ENCODE peak calls at places on chromosomes 1 and 21, in six cellular contexts. A is SJSA1; V is effector memory CD4-positive, alpha-beta T cell; B is lower lobe of right lung; W is psoas muscle; O is GM23248. I is an unnamed sample.
A peak's percentile ranks its signal among the peaks of the same experiment; 100 is the strongest.

GRCh38 chr21:26964379-26964778 is 2.5 kb downstream of the ADAMTS5 start:
- DNase-seq in W (peak; percentile 72), B (no peak), O (peak; percentile 80), V (no peak), A (no peak), I (peak; percentile 90)

GRCh38 chr1:87591492-87591891 is 262.8 kb downstream of the LMO4 start:
- DNase-seq in A (no peak), O (no peak), W (no peak), B (no peak), V (no peak), I (no peak)

GRCh38 chr1:94160811-94161210 is 39.9 kb upstream of the ABCA4 start:
- DNase-seq in A (no peak), V (no peak), B (no peak), W (no peak), O (peak; percentile 90), I (no peak)

GRCh38 chr1:175148068-175148467 is 44.5 kb downstream of the KIAA0040 start:
- DNase-seq in B (no peak), O (no peak), W (no peak), V (no peak), A (no peak), I (no peak)

GRCh38 chr1:157390646-157391045 is 161.7 kb downstream of the FCRL5 start:
- DNase-seq in B (no peak), A (peak; percentile 76), W (no peak), O (peak; percentile 75), V (no peak), I (no peak)

GRCh38 chr1:8421721-8422120 is 103.8 kb downstream of the SLC45A1 start:
- DNase-seq in A (no peak), V (no peak), W (no peak), B (no peak), O (peak; percentile 55), I (no peak)

GRCh38 chr1:65395887-65396612 is 24.4 kb upstream of the LEPR start:
- DNase-seq in B (no peak), W (no peak), A (no peak), O (peak; percentile 67), V (no peak), I (no peak)

GRCh38 chr1:236619398-236619797 is 15.1 kb upstream of the HEATR1 start:
- DNase-seq in V (no peak), W (no peak), B (no peak), O (peak; percentile 8), A (no peak), I (no peak)

DNA sequence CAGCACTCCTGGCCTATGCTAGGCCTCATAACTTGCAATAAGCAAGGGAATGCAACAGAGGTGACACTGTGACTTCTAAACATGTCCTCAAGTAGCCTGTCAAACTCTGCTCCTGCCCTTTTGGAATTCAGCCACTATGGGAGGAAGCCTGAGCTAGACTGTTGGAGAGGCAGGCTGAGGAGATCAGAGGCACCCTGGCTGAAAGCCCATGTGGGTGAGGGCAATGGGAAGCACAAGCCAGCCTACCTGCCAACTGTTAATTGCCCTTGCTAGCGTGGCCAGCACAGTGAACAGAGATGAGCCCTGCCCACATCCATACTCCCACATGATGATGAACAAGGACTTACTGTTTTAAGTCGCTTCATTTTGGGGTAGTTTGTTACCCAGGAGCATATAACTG is 17.7 kb downstream of the GNB1 start:
- DNase-seq in B (no peak), A (no peak), V (no peak), O (no peak), W (no peak), I (no peak)
- H3K4me1 ChIP-seq in B (peaks cover 79% of the 10 kb centered on the region), A (peaks cover 15% of the 10 kb centered on the region), V (peaks cover 24% of the 10 kb centered on the region), O (peaks cover 28% of the 10 kb centered on the region), W (peaks cover 56% of the 10 kb centered on the region), I (peaks cover 24% of the 10 kb centered on the region)

DNA sequence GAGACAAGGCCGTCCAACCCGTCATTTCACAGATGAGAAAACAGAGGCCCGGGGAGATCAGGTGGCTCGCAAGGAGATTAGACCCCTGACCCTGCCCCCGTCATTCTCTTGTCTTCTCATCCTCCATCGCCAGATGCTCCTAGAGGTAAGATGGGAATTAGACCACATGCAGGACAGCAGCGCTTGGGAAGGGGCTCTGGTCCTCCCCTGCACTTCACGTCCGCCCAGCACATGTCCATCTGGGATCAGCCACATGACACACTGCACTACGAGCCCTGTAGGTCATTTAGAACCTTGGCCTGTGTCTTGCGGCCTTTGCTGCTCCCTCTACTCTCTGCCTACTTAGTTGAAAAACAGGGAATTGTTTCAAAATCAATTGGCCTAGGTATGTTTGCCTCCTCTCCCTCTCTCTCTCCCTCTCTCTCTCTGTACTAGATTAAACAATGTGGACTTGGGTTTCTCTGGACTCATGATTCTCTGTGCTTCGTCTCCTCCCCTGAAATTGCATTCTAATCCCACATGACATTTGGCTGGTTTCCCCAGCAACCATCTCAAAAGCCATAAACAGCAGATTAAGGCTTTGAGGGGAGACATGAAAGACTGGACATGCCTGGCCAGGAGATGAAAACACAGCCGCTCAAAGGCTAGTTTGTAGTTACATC is 3.8 kb upstream of the NCMAP start:
- DNase-seq in A (no peak), W (no peak), O (peak; percentile 10), B (no peak), V (no peak), I (no peak)
- H3K4me1 ChIP-seq in A (no peaks in the 10 kb centered on the region), W (peaks cover 3% of the 10 kb centered on the region), O (no peaks in the 10 kb centered on the region), B (no peaks in the 10 kb centered on the region), V (peaks cover 12% of the 10 kb centered on the region), I (peaks cover 2% of the 10 kb centered on the region)

GRCh38 chr1:41804176-41804575 is 114.5 kb downstream of the HIVEP3 start:
- DNase-seq in O (no peak), V (no peak), A (no peak), B (no peak), W (no peak), I (no peak)
- H3K4me1 ChIP-seq in O (peaks cover 6% of the 10 kb centered on the region), V (peaks cover 59% of the 10 kb centered on the region), A (no peaks in the 10 kb centered on the region), B (peaks cover 44% of the 10 kb centered on the region), W (peaks cover 29% of the 10 kb centered on the region), I (peaks cover 10% of the 10 kb centered on the region)

GRCh38 chr1:102834688-102835320 is 273.5 kb downstream of the COL11A1 start:
- DNase-seq in A (no peak), V (no peak), W (no peak), B (no peak), O (peak; percentile 73), I (no peak)
- H3K4me1 ChIP-seq in A (no peaks in the 10 kb centered on the region), V (no peaks in the 10 kb centered on the region), W (no peaks in the 10 kb centered on the region), B (no peaks in the 10 kb centered on the region), O (peaks cover 29% of the 10 kb centered on the region), I (no peaks in the 10 kb centered on the region)